ENCODE peak calls at places on chromosome 15, in seven cellular contexts. I, D, Y, H, J, Q and N are unnamed samples.

GRCh38 chr15:69823223-69823907 is 274.4 kb downstream of the TLE3 start:
- DNase-seq in I (peak), D (no peak), Y (no peak), H (peak), J (no peak), Q (no peak), N (no peak)

GRCh38 chr15:90389513-90389912 is 1.5 kb downstream of the IQGAP1 start:
- DNase-seq in I (no peak), D (no peak), Y (no peak), H (no peak), J (no peak), Q (no peak), N (no peak)

GRCh38 chr15:62821384-62822131 is 221.0 kb upstream of the TPM1 start:
- DNase-seq in I (peak), D (no peak), Y (no peak), H (no peak), J (no peak), Q (no peak), N (no peak)

GRCh38 chr15:27342991-27343390 is 372.0 kb downstream of the GABRG3 start:
- DNase-seq in I (no peak), D (no peak), Y (no peak), H (no peak), J (no peak), Q (no peak), N (no peak)

GRCh38 chr15:25368855-25369254 is 70.0 kb downstream of the UBE3A start:
- DNase-seq in I (no peak), D (no peak), Y (no peak), H (no peak), J (no peak), Q (no peak), N (no peak)

GRCh38 chr15:78565951-78566774 is 843 bp downstream of the CHRNA5 start:
- DNase-seq in I (peak), D (no peak), Y (no peak), H (peak), J (no peak), Q (no peak), N (no peak)

GRCh38 chr15:45705510-45706473 is 71.0 kb downstream of the SQOR start:
- DNase-seq in I (peak), D (peak), Y (peak), H (peak), J (peak), Q (peak), N (peak)

GRCh38 chr15:57500256-57500655 is 91.4 kb upstream of the MYZAP start:
- DNase-seq in I (no peak), D (no peak), Y (no peak), H (no peak), J (no peak), Q (no peak), N (no peak)

GRCh38 chr15:45618813-45619212 is 16.0 kb upstream of the SQOR start:
- DNase-seq in I (no peak), D (no peak), Y (no peak), H (no peak), J (no peak), Q (no peak), N (no peak)

GRCh38 chr15:46277994-46278885 is 643.4 kb downstream of the SQOR start:
- DNase-seq in I (no peak), D (no peak), Y (no peak), H (no peak), J (no peak), Q (no peak), N (no peak)

GRCh38 chr15:69760890-69761568 is 308.4 kb downstream of the RPLP1 start:
- DNase-seq in I (peak), D (peak), Y (peak), H (peak), J (peak), Q (peak), N (peak)

GRCh38 chr15:78873796-78874761 is 1.4 kb downstream of the MORF4L1 start:
- DNase-seq in I (peak), D (no peak), Y (peak), H (no peak), J (no peak), Q (peak), N (peak)

GRCh38 chr15:101052681-101053121 is 133.5 kb downstream of the LRRK1 start:
- DNase-seq in I (no peak), D (no peak), Y (no peak), H (no peak), J (no peak), Q (no peak), N (no peak)

GRCh38 chr15:39623550-39623931 is 42.7 kb downstream of the THBS1 start:
- DNase-seq in I (no peak), D (no peak), Y (peak), H (no peak), J (no peak), Q (peak), N (peak)

GRCh38 chr15:80093854-80094418 is 34.5 kb downstream of the ZFAND6 start:
- DNase-seq in I (peak), D (peak), Y (peak), H (no peak), J (no peak), Q (no peak), N (no peak)

GRCh38 chr15:74725845-74726773 is 781 bp upstream of the CYP1A1 start:
- DNase-seq in I (peak), D (peak), Y (peak), H (no peak), J (peak), Q (peak), N (no peak)

GRCh38 chr15:90241343-90242192 is 7.6 kb downstream of the GDPGP1 start:
- DNase-seq in I (no peak), D (no peak), Y (no peak), H (no peak), J (no peak), Q (no peak), N (no peak)

GRCh38 chr15:65942436-65942835 is 73.1 kb downstream of the RAB11A start:
- DNase-seq in I (no peak), D (no peak), Y (peak), H (no peak), J (no peak), Q (no peak), N (no peak)

GRCh38 chr15:73704869-73705645 is 20.9 kb downstream of the CD276 start:
- DNase-seq in I (peak), D (peak), Y (peak), H (peak), J (peak), Q (peak), N (peak)

GRCh38 chr15:60949034-60949977 is 279.8 kb downstream of the RORA start:
- DNase-seq in I (no peak), D (no peak), Y (no peak), H (no peak), J (no peak), Q (no peak), N (no peak)

GRCh38 chr15:90780916-90781315 is 63.8 kb downstream of the BLM start:
- DNase-seq in I (no peak), D (no peak), Y (no peak), H (no peak), J (no peak), Q (no peak), N (no peak)

GRCh38 chr15:70362911-70363310 is 265.2 kb upstream of the TLE3 start:
- DNase-seq in I (peak), D (no peak), Y (no peak), H (peak), J (no peak), Q (no peak), N (no peak)

GRCh38 chr15:57676578-57676977 is 29.9 kb upstream of the POLR2M start:
- DNase-seq in I (no peak), D (no peak), Y (no peak), H (no peak), J (no peak), Q (no peak), N (no peak)

GRCh38 chr15:85579011-85579701 is 198.8 kb downstream of the AKAP13 start:
- DNase-seq in I (peak), D (no peak), Y (no peak), H (no peak), J (no peak), Q (no peak), N (no peak)

GRCh38 chr15:66153549-66154415 is 99.8 kb downstream of the MEGF11 start:
- DNase-seq in I (no peak), D (no peak), Y (no peak), H (no peak), J (no peak), Q (no peak), N (no peak)

GRCh38 chr15:77025941-77026411 is 31.1 kb downstream of the PSTPIP1 start:
- DNase-seq in I (no peak), D (peak), Y (no peak), H (no peak), J (no peak), Q (no peak), N (no peak)